ENCODE peak calls at places on chromosomes 4 and X, in four cellular contexts. Q is tibial nerve, C is upper lobe of right lung, M is uterus. G is an unnamed sample.

GRCh38 chr4:773214-773613 is 52.7 kb downstream of the CPLX1 start:
- DNase-seq in M (no peak), C (no peak), Q (no peak), G (peak; percentile 39)

GRCh38 chrX:330726-331144 is 12.1 kb upstream of the GTPBP6 start:
- DNase-seq in Q (no peak), M (no peak), C (no peak), G (peak; percentile 41)

GRCh38 chr4:183507928-183508327 is 3.1 kb downstream of the ING2 start:
- DNase-seq in M (no peak), Q (no peak), C (no peak), G (no peak)

GRCh38 chr4:183098080-183098722 is 856 bp upstream of the WWC2 start:
- DNase-seq in C (peak; percentile 88), M (peak; percentile 39), Q (peak; percentile 22), G (peak; percentile 78)

GRCh38 chrX:115503099-115503498 is 57.9 kb upstream of the PLS3 start:
- DNase-seq in C (no peak), M (no peak), Q (no peak), G (no peak)

GRCh38 chr4:33715996-33716395 is 2528.3 kb downstream of the ARAP2 start:
- DNase-seq in C (no peak), M (no peak), Q (no peak), G (no peak)

GRCh38 chrX:151870603-151871002 is 42.1 kb upstream of the MAGEA4 start:
- DNase-seq in M (no peak), C (no peak), Q (no peak), G (no peak)

GRCh38 chr4:149264093-149264733 is 551.4 kb downstream of the IQCM start:
- DNase-seq in M (no peak), Q (no peak), C (no peak), G (no peak)

GRCh38 chr4:89765966-89766365 is 71.0 kb downstream of the SNCA start:
- DNase-seq in C (no peak), M (no peak), Q (no peak), G (no peak)

GRCh38 chrX:49878128-49878833 is 1.0 kb upstream of the USP27X start:
- DNase-seq in C (no peak), Q (no peak), M (no peak), G (no peak)

GRCh38 chr4:157792716-157793115 is 380.1 kb downstream of the GASK1B start:
- DNase-seq in M (no peak), C (no peak), Q (no peak), G (no peak)

GRCh38 chr4:159212675-159213297 is 109.9 kb downstream of the RAPGEF2 start:
- DNase-seq in C (no peak), M (no peak), Q (no peak), G (no peak)
- H3K4me3 ChIP-seq in C (no peak overlapping the region), M (no peak overlapping the region), Q (no peak overlapping the region), G (no peak overlapping the region)

GRCh38 chr4:170008801-170009200 is 17.4 kb downstream of the MFAP3L start:
- DNase-seq in M (no peak), C (no peak), Q (no peak), G (no peak)
- H3K27ac ChIP-seq in M (no peak overlapping the region), C (no peak overlapping the region), Q (no peak overlapping the region), G (no peak overlapping the region)

DNA sequence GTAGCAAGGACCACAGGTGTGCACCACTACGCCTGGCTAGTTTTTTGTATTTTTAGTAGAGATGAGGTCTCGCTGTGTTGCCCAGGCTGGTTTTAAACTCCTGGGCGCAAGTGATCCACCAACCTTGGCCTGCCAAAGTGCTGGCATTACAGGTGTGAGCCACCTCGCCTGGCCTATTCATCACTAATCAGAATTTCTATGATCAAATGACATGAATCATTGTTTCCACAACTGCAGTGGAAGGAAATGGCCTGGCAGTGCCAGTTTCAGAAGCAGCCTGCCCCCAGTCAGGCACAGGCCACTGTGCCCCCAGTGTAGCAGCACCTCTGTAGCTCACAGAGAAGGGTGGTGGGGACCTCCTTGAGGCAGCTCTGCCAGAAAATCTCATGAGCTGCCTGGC is 66.0 kb upstream of the MSANTD1 start:
- DNase-seq in C (no peak), Q (no peak), M (no peak), G (no peak)
- H3K36me3 ChIP-seq in C (peaks cover 92% of the 10 kb centered on the region), Q (no peaks in the 10 kb centered on the region), M (no peaks in the 10 kb centered on the region), G (peaks cover 95% of the 10 kb centered on the region)

GRCh38 chrX:46325312-46325877 is 219.8 kb downstream of the ZNF674 start:
- DNase-seq in M (no peak), Q (no peak), C (no peak), G (peak; percentile 52)
- H3K4me3 ChIP-seq in M (no peak overlapping the region), Q (no peak overlapping the region), C (no peak overlapping the region), G (no peak overlapping the region)

GRCh38 chrX:112613039-112613438 is 66.7 kb downstream of the LHFPL1 start:
- DNase-seq in C (no peak), M (no peak), Q (no peak), G (no peak)
- H3K27ac ChIP-seq in C (no peak overlapping the region), M (no peak overlapping the region), Q (no peak overlapping the region), G (no peak overlapping the region)

DNA sequence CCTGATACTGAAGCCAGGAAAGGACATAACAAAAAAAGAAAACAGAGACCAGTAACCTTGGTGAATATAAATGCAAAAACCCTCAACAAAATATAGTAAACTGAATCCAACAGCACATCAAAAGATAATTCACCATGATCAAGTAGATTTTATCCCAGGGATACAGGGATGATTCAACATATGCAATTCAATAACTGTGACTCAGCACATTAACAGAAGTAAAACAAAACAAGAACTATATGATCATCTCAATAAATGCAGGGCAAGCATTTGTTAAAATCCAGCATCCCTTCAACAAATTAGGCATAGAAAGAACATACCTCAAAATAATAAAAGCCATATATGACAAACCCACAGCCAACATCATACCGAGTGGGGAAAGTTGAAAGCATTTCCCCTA is 112.0 kb downstream of the HHIP start:
- DNase-seq in M (no peak), Q (no peak), C (no peak), G (no peak)
- H3K36me3 ChIP-seq in M (no peaks in the 10 kb centered on the region), Q (no peaks in the 10 kb centered on the region), C (no peaks in the 10 kb centered on the region), G (no peaks in the 10 kb centered on the region)

GRCh38 chrX:51494409-51494808 is 2.0 kb downstream of the NUDT11 start:
- DNase-seq in C (no peak), Q (no peak), M (no peak), G (no peak)
- H3K4me3 ChIP-seq in C (no peak overlapping the region), Q (no peak overlapping the region), M (no peak overlapping the region), G (no peak overlapping the region)

DNA sequence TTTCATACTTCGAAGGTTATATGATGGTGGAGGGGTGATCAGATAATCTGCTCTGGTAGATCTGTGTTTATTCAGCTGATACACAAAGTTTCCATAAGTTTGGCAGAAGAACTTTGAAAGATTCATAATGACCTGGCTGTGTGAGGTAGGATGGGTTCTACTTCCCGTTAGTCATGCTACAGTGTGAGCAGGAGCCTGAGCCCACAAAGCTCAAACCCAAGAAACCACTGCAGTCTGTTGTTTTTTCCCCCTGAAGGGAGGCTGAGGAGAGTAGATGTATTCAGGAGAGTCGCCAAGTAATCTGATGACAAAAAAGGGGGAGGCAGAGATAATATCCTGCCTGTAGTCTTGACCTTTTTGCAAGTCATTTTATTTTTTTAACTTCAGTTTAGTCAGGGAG is 52.8 kb upstream of the PPP3CA start:
- DNase-seq in Q (no peak), M (no peak), C (no peak), G (no peak)
- H3K27ac ChIP-seq in Q (no peak overlapping the region), M (no peak overlapping the region), C (no peak overlapping the region), G (no peak overlapping the region)